ENCODE peak calls at places on chromosomes 3 and 15, in five cellular contexts. One of them, this sample, is unnamed.

GRCh38 chr3:126207166-126207565 is 26.8 kb upstream of the ALDH1L1 start:
- DNase-seq in HCT116: no peak
- DNase-seq in GM12878: no peak
- DNase-seq in K562: no peak
- DNase-seq in HepG2: no peak
- DNase-seq in this sample: no peak

GRCh38 chr3:106058485-106058884 is 189.7 kb upstream of the CBLB start:
- DNase-seq in HCT116: no peak
- DNase-seq in GM12878: no peak
- DNase-seq in K562: no peak
- DNase-seq in HepG2: no peak
- DNase-seq in this sample: no peak

GRCh38 chr3:136353461-136353860 is 103.3 kb downstream of the PCCB start:
- DNase-seq in HCT116: no peak
- DNase-seq in GM12878: peak
- DNase-seq in K562: no peak
- DNase-seq in HepG2: no peak
- DNase-seq in this sample: no peak

GRCh38 chr3:156749244-156749643 is 74.9 kb downstream of the TIPARP start:
- DNase-seq in HCT116: no peak
- DNase-seq in GM12878: no peak
- DNase-seq in K562: no peak
- DNase-seq in HepG2: peak
- DNase-seq in this sample: no peak

GRCh38 chr15:53808058-53808703 is 48.7 kb upstream of the WDR72 start:
- DNase-seq in HCT116: no peak
- DNase-seq in GM12878: no peak
- DNase-seq in K562: peak
- DNase-seq in HepG2: peak
- DNase-seq in this sample: no peak

GRCh38 chr15:82317091-82317489 is 32.2 kb downstream of the GOLGA6L10 start:
- DNase-seq in HCT116: no peak
- DNase-seq in GM12878: no peak
- DNase-seq in K562: peak
- DNase-seq in HepG2: no peak
- DNase-seq in this sample: no peak

GRCh38 chr15:33547876-33548275 is 237.1 kb downstream of the RYR3 start:
- DNase-seq in HCT116: no peak
- DNase-seq in GM12878: no peak
- DNase-seq in K562: peak
- DNase-seq in HepG2: peak
- DNase-seq in this sample: peak

GRCh38 chr15:27427386-27427785 is 456.4 kb downstream of the GABRG3 start:
- DNase-seq in HCT116: no peak
- DNase-seq in GM12878: no peak
- DNase-seq in K562: no peak
- DNase-seq in HepG2: no peak
- DNase-seq in this sample: no peak

GRCh38 chr3:127052121-127052561 is 69.2 kb downstream of the PLXNA1 start:
- DNase-seq in HCT116: no peak
- DNase-seq in GM12878: no peak
- DNase-seq in K562: no peak
- DNase-seq in HepG2: no peak
- DNase-seq in this sample: no peak

GRCh38 chr3:197494366-197495058 is 61.3 kb downstream of the BDH1 start:
- DNase-seq in HCT116: no peak
- DNase-seq in GM12878: no peak
- DNase-seq in K562: no peak
- DNase-seq in HepG2: peak
- DNase-seq in this sample: no peak

GRCh38 chr3:116930786-116931185 is 221.2 kb downstream of the TUSC7 start:
- DNase-seq in HCT116: no peak
- DNase-seq in GM12878: no peak
- DNase-seq in K562: no peak
- DNase-seq in HepG2: no peak
- DNase-seq in this sample: no peak

GRCh38 chr15:67307156-67307555 is 52.6 kb downstream of the IQCH start:
- DNase-seq in HCT116: no peak
- DNase-seq in GM12878: no peak
- DNase-seq in K562: no peak
- DNase-seq in HepG2: no peak
- DNase-seq in this sample: no peak

GRCh38 chr3:126480864-126481263 is 5.2 kb upstream of the ZXDC start:
- DNase-seq in HCT116: no peak
- DNase-seq in GM12878: no peak
- DNase-seq in K562: no peak
- DNase-seq in HepG2: no peak
- DNase-seq in this sample: no peak

GRCh38 chr3:188631291-188632010 is 477.5 kb downstream of the LPP start:
- DNase-seq in HCT116: no peak
- DNase-seq in GM12878: no peak
- DNase-seq in K562: no peak
- DNase-seq in HepG2: peak
- DNase-seq in this sample: no peak

GRCh38 chr15:64580696-64581407 is 120.5 kb downstream of the ZNF609 start:
- DNase-seq in HCT116: no peak
- DNase-seq in GM12878: no peak
- DNase-seq in K562: no peak
- DNase-seq in HepG2: no peak
- DNase-seq in this sample: no peak

GRCh38 chr3:99647081-99647480 is 8.7 kb downstream of the COL8A1 start:
- DNase-seq in HCT116: no peak
- DNase-seq in GM12878: no peak
- DNase-seq in K562: no peak
- DNase-seq in HepG2: no peak
- DNase-seq in this sample: no peak

GRCh38 chr3:128433630-128434185 is 33.0 kb downstream of the DNAJB8 start:
- DNase-seq in HCT116: no peak
- DNase-seq in GM12878: no peak
- DNase-seq in K562: no peak
- DNase-seq in HepG2: no peak
- DNase-seq in this sample: no peak

GRCh38 chr3:148433665-148434064 is 264.0 kb upstream of the AGTR1 start:
- DNase-seq in HCT116: no peak
- DNase-seq in GM12878: no peak
- DNase-seq in K562: no peak
- DNase-seq in HepG2: no peak
- DNase-seq in this sample: no peak

GRCh38 chr3:88573472-88573871 is 423.7 kb downstream of the C3orf38 start:
- DNase-seq in HCT116: no peak
- DNase-seq in GM12878: no peak
- DNase-seq in K562: no peak
- DNase-seq in HepG2: no peak
- DNase-seq in this sample: no peak

GRCh38 chr3:141212101-141212500 is 19.5 kb upstream of the PXYLP1 start:
- DNase-seq in HCT116: no peak
- DNase-seq in GM12878: no peak
- DNase-seq in K562: no peak
- DNase-seq in HepG2: no peak
- DNase-seq in this sample: no peak

GRCh38 chr3:141217389-141217788 is 14.2 kb upstream of the PXYLP1 start:
- DNase-seq in HCT116: no peak
- DNase-seq in GM12878: no peak
- DNase-seq in K562: no peak
- DNase-seq in HepG2: peak
- DNase-seq in this sample: no peak

GRCh38 chr3:141216975-141217374 is 14.7 kb upstream of the PXYLP1 start:
- DNase-seq in HCT116: no peak
- DNase-seq in GM12878: no peak
- DNase-seq in K562: no peak
- DNase-seq in HepG2: no peak
- DNase-seq in this sample: no peak

GRCh38 chr3:141218204-141218603 is 13.4 kb upstream of the PXYLP1 start:
- DNase-seq in HCT116: no peak
- DNase-seq in GM12878: no peak
- DNase-seq in K562: no peak
- DNase-seq in HepG2: no peak
- DNase-seq in this sample: no peak

GRCh38 chr3:141212555-141212954 is 19.1 kb upstream of the PXYLP1 start:
- DNase-seq in HCT116: no peak
- DNase-seq in GM12878: no peak
- DNase-seq in K562: no peak
- DNase-seq in HepG2: no peak
- DNase-seq in this sample: no peak
- TF ChIP-seq SRF in HCT116: no peak
- TF ChIP-seq SRF in GM12878: no peak
- TF ChIP-seq SRF in K562: no peak
- TF ChIP-seq SRF in HepG2: no peak
- TF ChIP-seq SRF in this sample: no peak

GRCh38 chr3:55624238-55624637 is 137.1 kb upstream of the WNT5A start:
- DNase-seq in HCT116: no peak
- DNase-seq in GM12878: peak
- DNase-seq in K562: no peak
- DNase-seq in HepG2: no peak
- DNase-seq in this sample: no peak

GRCh38 chr3:55622116-55622515 is 135.0 kb upstream of the WNT5A start:
- DNase-seq in HCT116: no peak
- DNase-seq in GM12878: no peak
- DNase-seq in K562: no peak
- DNase-seq in HepG2: no peak
- DNase-seq in this sample: no peak

GRCh38 chr3:55622733-55623132 is 135.6 kb upstream of the WNT5A start:
- DNase-seq in HCT116: no peak
- DNase-seq in GM12878: no peak
- DNase-seq in K562: no peak
- DNase-seq in HepG2: no peak
- DNase-seq in this sample: no peak

GRCh38 chr3:55621648-55622047 is 134.5 kb upstream of the WNT5A start:
- DNase-seq in HCT116: no peak
- DNase-seq in GM12878: no peak
- DNase-seq in K562: no peak
- DNase-seq in HepG2: no peak
- DNase-seq in this sample: no peak

DNA sequence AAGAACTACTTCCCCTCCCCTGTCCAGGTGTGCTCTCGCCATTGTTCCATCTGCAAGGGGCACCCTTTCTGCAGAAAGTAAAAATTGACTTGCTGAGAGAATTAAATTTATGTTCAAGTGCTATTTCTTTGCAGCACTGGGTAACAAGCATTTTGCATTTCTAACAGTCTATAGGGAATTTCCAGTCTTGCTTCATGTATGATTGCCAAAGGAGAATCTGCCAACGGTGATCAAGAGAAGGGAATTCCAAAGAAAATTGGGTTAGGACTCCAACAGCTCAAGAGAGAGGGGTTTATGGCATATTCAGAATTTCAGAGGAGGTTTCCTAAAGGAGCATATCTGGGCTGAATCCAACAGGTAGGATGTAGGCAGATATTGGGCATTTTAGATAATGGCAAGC is 136.7 kb upstream of the WNT5A start:
- DNase-seq in HCT116: no peak
- DNase-seq in GM12878: no peak
- DNase-seq in K562: no peak
- DNase-seq in HepG2: no peak
- DNase-seq in this sample: no peak
- TF ChIP-seq SRF in HCT116: no peak
- TF ChIP-seq SRF in GM12878: no peak
- TF ChIP-seq SRF in K562: no peak
- TF ChIP-seq SRF in HepG2: no peak
- TF ChIP-seq SRF in this sample: no peak

DNA sequence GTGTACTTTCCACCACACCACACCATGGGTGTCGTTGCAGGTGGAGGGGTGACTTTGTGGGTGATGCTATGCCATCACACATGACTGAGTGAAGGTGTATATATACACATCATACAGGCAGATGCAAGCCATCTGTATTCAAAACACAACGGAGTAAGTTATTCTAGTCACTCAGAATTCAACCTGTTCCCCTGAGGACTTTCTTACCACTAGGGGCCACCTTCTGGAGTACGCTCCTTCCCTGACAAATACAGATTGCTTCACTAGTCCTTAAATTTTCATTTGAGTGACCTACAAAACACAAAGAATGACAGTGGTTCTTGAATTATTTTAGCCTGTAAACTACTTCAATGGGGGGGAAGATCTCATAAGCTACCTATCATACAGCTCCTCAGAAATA is 52.8 kb upstream of the NTRK3 start:
- DNase-seq in HCT116: no peak
- DNase-seq in GM12878: no peak
- DNase-seq in K562: no peak
- DNase-seq in HepG2: no peak
- DNase-seq in this sample: no peak
- TF ChIP-seq SRF in HCT116: no peak
- TF ChIP-seq SRF in GM12878: no peak
- TF ChIP-seq SRF in K562: no peak
- TF ChIP-seq SRF in HepG2: no peak
- TF ChIP-seq SRF in this sample: no peak

DNA sequence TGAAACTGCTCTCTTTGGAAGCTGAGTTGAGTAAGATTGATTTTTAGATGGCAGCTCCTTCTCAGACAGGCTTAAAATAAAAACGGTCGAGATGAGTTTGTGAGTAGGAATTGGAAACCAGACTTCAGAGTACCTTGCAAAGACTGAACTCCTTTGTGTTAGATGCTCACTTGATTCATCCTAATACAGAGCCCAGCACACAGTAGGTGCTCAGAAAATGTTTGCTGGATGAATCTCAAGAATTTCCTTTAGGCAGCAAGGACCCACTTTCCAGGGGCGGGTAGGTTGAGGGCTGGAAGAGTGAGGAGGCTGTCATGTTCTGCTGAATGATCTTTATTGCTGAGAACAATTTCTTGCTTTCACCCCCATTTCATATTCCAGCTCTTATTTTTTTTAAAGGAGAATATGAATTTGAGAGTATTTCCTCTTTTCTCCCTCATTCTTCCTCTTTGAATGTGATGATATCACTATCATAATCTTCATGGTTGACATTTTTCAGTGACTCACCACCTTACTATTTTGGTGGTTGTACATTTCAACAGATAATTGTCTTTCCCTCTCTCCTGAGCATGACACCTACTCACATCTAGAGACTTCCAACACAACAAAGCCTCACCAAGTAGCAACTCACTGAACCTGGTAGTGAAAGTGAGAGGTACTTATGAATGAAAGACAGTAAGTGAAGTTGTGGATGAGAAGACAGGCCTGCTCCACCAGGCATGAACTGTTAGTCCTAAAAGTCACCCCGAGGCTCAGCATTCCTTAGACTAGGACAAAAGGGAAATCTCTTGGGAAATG is 113.3 kb downstream of the PDCD6IP start:
- DNase-seq in HCT116: peak
- DNase-seq in GM12878: no peak
- DNase-seq in K562: peak
- DNase-seq in HepG2: no peak
- DNase-seq in this sample: no peak
- TF ChIP-seq SRF in HCT116: no peak
- TF ChIP-seq SRF in GM12878: no peak
- TF ChIP-seq SRF in K562: no peak
- TF ChIP-seq SRF in HepG2: no peak
- TF ChIP-seq SRF in this sample: no peak

This sample was measured in H1.